ENCODE peak calls at places on chromosomes 13 and 19, in four cellular contexts. O is psoas muscle, L is osteocyte, S is HT-29. K is an unnamed sample.

GRCh38 chr19:5292453-5292842 is 48.2 kb downstream of the PTPRS start:
- DNase-seq in O (no peak), L (no peak), S (no peak), K (peak)

GRCh38 chr13:103839460-103839859 is 773.2 kb upstream of the SLC10A2 start:
- DNase-seq in O (no peak), L (no peak), S (no peak), K (no peak)

GRCh38 chr13:112346173-112346898 is 29.8 kb upstream of the SPACA7 start:
- DNase-seq in O (no peak), L (no peak), S (no peak), K (no peak)

GRCh38 chr19:15936173-15936572 is 1.8 kb upstream of the CYP4F11 start:
- DNase-seq in O (no peak), L (no peak), S (no peak), K (no peak)

GRCh38 chr13:98626298-98626940 is 49.5 kb upstream of the STK24 start:
- DNase-seq in O (no peak), L (no peak), S (peak), K (no peak)

GRCh38 chr19:10226376-10227214 is 4.5 kb downstream of the S1PR2 start:
- DNase-seq in O (peak), L (peak), S (no peak), K (peak)

GRCh38 chr13:108070925-108071324 is 144.4 kb downstream of the LIG4 start:
- DNase-seq in O (no peak), L (no peak), S (no peak), K (no peak)

GRCh38 chr19:46571495-46571894 is 29.6 kb upstream of the CALM3 start:
- DNase-seq in O (no peak), L (peak), S (peak), K (no peak)

GRCh38 chr13:21344662-21345176 is 114.4 kb downstream of the ZDHHC20 start:
- DNase-seq in O (no peak), L (no peak), S (no peak), K (no peak)

GRCh38 chr13:74388626-74389025 is 254.4 kb upstream of the KLF12 start:
- DNase-seq in O (no peak), L (no peak), S (no peak), K (no peak)

GRCh38 chr13:110555601-110556223 is 5.8 kb downstream of the RAB20 start:
- DNase-seq in O (no peak), L (no peak), S (peak), K (no peak)

GRCh38 chr19:54299126-54299498 is 13.9 kb downstream of the LILRA5 start:
- DNase-seq in O (no peak), L (peak), S (no peak), K (no peak)

GRCh38 chr13:28739376-28739775 is 20.6 kb upstream of the SLC46A3 start:
- DNase-seq in O (no peak), L (no peak), S (no peak), K (no peak)

GRCh38 chr19:49594157-49595005 is 3.4 kb downstream of the PRR12 start:
- DNase-seq in O (peak), L (no peak), S (no peak), K (no peak)

K was measured in left ventricle myocardium superior.